ENCODE peak calls at places on chromosomes 16 and 17, in nine cellular contexts. A, P, F, R, I, X, Q, C and E are unnamed samples.

GRCh38 chr16:189604-190186 is 9.4 kb downstream of the HBQ1 start:
- DNase-seq in A (no peak), P (no peak), F (no peak), R (no peak), I (no peak), X (no peak), Q (no peak), C (no peak), E (no peak)

GRCh38 chr16:47198180-47198575 is 54.4 kb upstream of the NETO2 start:
- DNase-seq in A (no peak), P (no peak), F (no peak), R (no peak), I (no peak), X (no peak), Q (no peak), C (no peak), E (no peak)

GRCh38 chr16:29736112-29736511 is 9.7 kb downstream of the C16orf54 start:
- DNase-seq in A (no peak), P (no peak), F (no peak), R (no peak), I (no peak), X (no peak), Q (no peak), C (no peak), E (no peak)

GRCh38 chr16:23874613-23875294 is 39.0 kb downstream of the PRKCB start:
- DNase-seq in A (no peak), P (no peak), F (no peak), R (no peak), I (no peak), X (peak), Q (no peak), C (no peak), E (no peak)

GRCh38 chr17:82231562-82232321 is 2.9 kb downstream of the SLC16A3 start:
- DNase-seq in A (peak), P (peak), F (peak), R (no peak), I (peak), X (peak), Q (no peak), C (no peak), E (no peak)

GRCh38 chr17:5226940-5227878 is 7.5 kb downstream of the SCIMP start:
- DNase-seq in A (peak), P (peak), F (no peak), R (no peak), I (no peak), X (no peak), Q (no peak), C (no peak), E (no peak)

GRCh38 chr17:75832164-75832651 is 12.0 kb downstream of the UNC13D start:
- DNase-seq in A (peak), P (peak), F (peak), R (no peak), I (no peak), X (peak), Q (no peak), C (no peak), E (no peak)

GRCh38 chr17:55062921-55063320 is 94.4 kb downstream of the STXBP4 start:
- DNase-seq in A (no peak), P (no peak), F (peak), R (no peak), I (no peak), X (no peak), Q (no peak), C (no peak), E (no peak)

GRCh38 chr16:23509763-23510153 is 536 bp downstream of the GGA2 start:
- DNase-seq in A (peak), P (peak), F (peak), R (no peak), I (no peak), X (peak), Q (no peak), C (no peak), E (peak)

GRCh38 chr16:86252596-86252995 is 257.7 kb upstream of the FOXF1 start:
- DNase-seq in A (peak), P (peak), F (no peak), R (peak), I (no peak), X (peak), Q (no peak), C (no peak), E (peak)

GRCh38 chr16:73753931-73754330 is 542.7 kb upstream of the PSMD7 start:
- DNase-seq in A (no peak), P (no peak), F (no peak), R (no peak), I (no peak), X (no peak), Q (no peak), C (no peak), E (no peak)

GRCh38 chr16:21156767-21157467 is 1.6 kb upstream of the LDAF1 start:
- DNase-seq in A (peak), P (peak), F (peak), R (peak), I (peak), X (peak), Q (no peak), C (peak), E (peak)

GRCh38 chr16:85729452-85729851 is 21.4 kb downstream of the C16orf74 start:
- DNase-seq in A (no peak), P (peak), F (no peak), R (no peak), I (no peak), X (no peak), Q (no peak), C (no peak), E (no peak)

GRCh38 chr16:21302454-21302853 is 24.4 kb upstream of the CRYM start:
- DNase-seq in A (no peak), P (peak), F (peak), R (no peak), I (no peak), X (no peak), Q (no peak), C (no peak), E (no peak)